ENCODE peak calls at places on chromosomes 7 and 10, in six cellular contexts. U is brain microvascular endothelial cell; N is stimulated activated CD8-positive, alpha-beta memory T cell treated with anti-CD3 and anti-CD28 coated beads, Interleukin-15, amount 100 ng/mL, for 24 hours; Y is lower lobe of right lung; I is GM18507; T is memory B cell. X is an unnamed sample.

GRCh38 chr7:45592230-45592991 is 18.2 kb downstream of the ADCY1 start:
- DNase-seq in U (no peak), N (no peak), Y (no peak), I (no peak), T (no peak), X (no peak)

GRCh38 chr10:94545277-94546057 is at the start of gene HELLS:
- DNase-seq in U (peak), N (peak), Y (peak), I (peak), T (peak), X (peak)

GRCh38 chr7:74153736-74154135 is 20.4 kb upstream of the EIF4H start:
- DNase-seq in U (no peak), N (no peak), Y (no peak), I (no peak), T (no peak), X (no peak)

GRCh38 chr10:111360260-111360925 is 283.6 kb downstream of the ADRA2A start:
- DNase-seq in U (no peak), N (no peak), Y (peak), I (no peak), T (no peak), X (peak)

GRCh38 chr7:55545496-55545895 is 26.8 kb downstream of the VOPP1 start:
- DNase-seq in U (peak), N (no peak), Y (no peak), I (no peak), T (no peak), X (peak)

GRCh38 chr10:110147961-110148360 is 59.4 kb upstream of the MXI1 start:
- DNase-seq in U (no peak), N (no peak), Y (no peak), I (no peak), T (no peak), X (peak)

GRCh38 chr7:49781996-49782395 is 8.6 kb downstream of the VWC2 start:
- DNase-seq in U (no peak), N (no peak), Y (no peak), I (no peak), T (no peak), X (no peak)

GRCh38 chr7:33692956-33693355 is 212.4 kb upstream of the BMPER start:
- DNase-seq in U (peak), N (no peak), Y (no peak), I (no peak), T (no peak), X (peak)

GRCh38 chr7:139614886-139615285 is 91.4 kb downstream of the CLEC2L start:
- DNase-seq in U (no peak), N (no peak), Y (no peak), I (no peak), T (no peak), X (no peak)

GRCh38 chr7:25594122-25594521 is 365.8 kb upstream of the NPVF start:
- DNase-seq in U (no peak), N (no peak), Y (no peak), I (no peak), T (no peak), X (no peak)

GRCh38 chr7:142556745-142557144 is 192.5 kb upstream of the PRSS1 start:
- DNase-seq in U (peak), N (no peak), Y (no peak), I (no peak), T (no peak), X (peak)